ENCODE peak calls at places on chromosome 5, in seven cellular contexts. D is coronary artery, F is astrocyte of the cerebellum, N is HL-60, G is hepatocyte, T is mesothelial cell of epicardium, K is PC-9. Y is an unnamed sample.

GRCh38 chr5:151498395-151499155 is 51.2 kb downstream of the SLC36A1 start:
- DNase-seq in D (no peak), N (no peak), F (no peak), K (no peak), T (no peak), G (no peak), Y (no peak)

GRCh38 chr5:1171340-1171941 is 30.0 kb upstream of the SLC6A19 start:
- DNase-seq in G (peak), T (no peak), N (no peak), D (no peak), F (no peak), K (peak), Y (peak)

GRCh38 chr5:163357636-163358035 is 79.8 kb upstream of the CCNG1 start:
- DNase-seq in N (no peak), G (no peak), D (no peak), K (no peak), T (no peak), F (no peak), Y (no peak)

GRCh38 chr5:57495688-57496087 is 13.1 kb upstream of the ACTBL2 start:
- DNase-seq in F (no peak), T (no peak), N (no peak), G (no peak), K (no peak), D (no peak), Y (no peak)

GRCh38 chr5:157976429-157976828 is 117.5 kb upstream of the CLINT1 start:
- DNase-seq in N (no peak), G (no peak), T (no peak), F (no peak), K (no peak), D (no peak), Y (no peak)

GRCh38 chr5:168756517-168757391 is 177.6 kb upstream of the PANK3 start:
- DNase-seq in T (no peak), N (no peak), F (no peak), G (no peak), D (no peak), K (no peak), Y (no peak)

GRCh38 chr5:143470120-143470519 is 66.6 kb upstream of the NR3C1 start:
- DNase-seq in T (no peak), G (no peak), D (no peak), F (no peak), N (no peak), K (no peak), Y (no peak)

GRCh38 chr5:106964102-106964501 is 706.6 kb downstream of the EFNA5 start:
- DNase-seq in F (peak), N (no peak), D (no peak), T (no peak), G (no peak), K (peak), Y (no peak)

GRCh38 chr5:124021066-124021641 is 509.2 kb downstream of the CSNK1G3 start:
- DNase-seq in F (no peak), K (no peak), T (no peak), D (no peak), N (no peak), G (no peak), Y (no peak)
- TF ChIP-seq CTCF in F (no peak), K (no peak), T (peak), D (no peak), N (no peak), G (no peak), Y (no peak)

DNA sequence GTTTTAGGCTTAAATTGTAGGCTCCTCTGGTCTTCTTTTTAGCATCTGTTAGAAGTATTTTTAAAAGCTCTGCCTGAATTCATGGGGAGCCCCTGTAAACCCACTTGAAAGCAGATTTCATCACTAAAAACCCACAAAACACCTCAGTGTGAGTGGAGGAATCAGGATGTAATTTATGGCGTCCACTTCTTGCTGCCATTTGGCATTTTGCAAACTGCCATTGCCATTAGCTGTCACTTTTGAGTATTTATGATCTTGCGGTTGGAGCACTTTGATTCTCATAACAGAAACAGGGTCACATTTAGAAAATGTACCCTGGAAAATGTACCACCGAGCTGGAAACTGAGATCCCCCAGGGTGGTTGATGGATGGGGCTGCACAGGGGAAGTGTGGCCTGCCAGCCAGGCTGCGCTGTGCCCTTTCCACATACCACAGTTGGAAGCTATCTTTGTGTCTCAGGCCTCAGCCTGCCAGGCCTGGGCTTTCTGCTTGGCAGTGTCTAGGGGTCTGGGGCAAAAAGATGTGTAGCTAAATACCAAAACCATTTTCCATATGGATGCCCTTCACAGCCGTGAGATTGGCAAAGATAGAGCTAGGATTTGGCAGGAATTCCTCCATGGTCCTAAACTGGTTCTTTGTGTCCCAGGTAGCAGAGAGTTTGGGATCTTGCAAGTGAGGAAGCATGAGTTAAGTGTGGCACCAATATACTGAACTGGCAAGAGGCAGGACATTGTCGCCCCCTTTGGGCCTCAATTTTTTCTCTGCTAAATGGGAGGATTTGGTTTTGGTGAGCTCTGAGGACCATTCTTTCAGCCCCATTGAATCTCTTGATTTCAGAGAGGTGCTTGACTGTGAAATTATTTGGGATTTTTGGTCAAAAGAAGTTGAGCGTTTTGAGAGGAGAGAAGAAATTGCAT is 46.2 kb downstream of the GALNT10 start:
- DNase-seq in N (no peak), D (no peak), K (no peak), G (no peak), T (no peak), F (no peak), Y (no peak)
- TF ChIP-seq CTCF in N (no peak), D (no peak), K (no peak), G (no peak), T (no peak), F (no peak), Y (no peak)

DNA sequence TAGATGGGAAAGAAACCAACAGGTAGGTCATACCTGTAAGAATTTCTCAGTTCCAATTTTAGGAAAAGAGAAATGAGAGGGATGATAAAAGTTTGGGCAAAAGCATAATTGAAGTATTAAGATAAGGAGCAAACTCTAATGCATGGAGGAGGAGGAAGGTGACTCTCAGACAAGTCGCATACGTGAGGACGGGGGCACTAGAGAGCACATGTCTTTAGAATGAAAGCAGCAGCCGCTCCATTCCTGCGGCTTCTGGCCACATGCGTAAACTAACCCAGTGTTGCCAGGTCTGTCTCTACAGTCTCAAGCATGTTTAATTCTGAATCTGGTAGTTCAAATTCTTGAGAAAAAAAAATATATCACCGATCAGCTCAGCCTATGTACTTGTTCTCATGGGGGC is 371.5 kb upstream of the SLC30A5 start:
- DNase-seq in N (no peak), G (no peak), T (no peak), F (no peak), D (no peak), K (no peak), Y (no peak)
- TF ChIP-seq CTCF in N (no peak), G (no peak), T (no peak), F (no peak), D (no peak), K (no peak), Y (no peak)

GRCh38 chr5:18778226-18778625 is 1144.0 kb downstream of the TAF11L14 start:
- DNase-seq in F (no peak), N (no peak), D (no peak), K (no peak), T (no peak), G (no peak), Y (no peak)

GRCh38 chr5:18771097-18771610 is 1136.9 kb downstream of the TAF11L14 start:
- DNase-seq in N (no peak), D (no peak), K (no peak), F (no peak), T (no peak), G (no peak), Y (no peak)

GRCh38 chr5:18772475-18772874 is 1138.2 kb downstream of the TAF11L14 start:
- DNase-seq in N (no peak), T (no peak), D (no peak), K (peak), F (peak), G (peak), Y (no peak)
- TF ChIP-seq CTCF in N (no peak), T (no peak), D (no peak), K (peak), F (peak), G (peak), Y (no peak)

DNA sequence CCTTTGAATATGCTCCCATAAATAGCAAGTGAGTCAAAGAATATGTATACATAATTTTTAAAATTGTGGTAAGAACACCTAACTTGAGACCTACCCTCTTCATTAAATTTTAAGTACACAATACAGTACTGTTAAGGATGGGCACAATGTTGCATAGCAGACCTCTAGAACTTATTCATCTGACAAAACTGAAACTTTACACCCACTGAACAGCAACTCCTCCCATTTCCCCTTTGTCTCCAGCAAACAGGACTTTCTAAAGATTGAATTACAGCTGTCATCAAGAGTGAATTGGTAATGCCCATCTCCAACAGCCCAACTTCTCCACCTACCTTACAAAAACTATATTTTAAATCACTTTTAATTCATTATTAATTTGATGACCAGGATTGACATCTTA is 388.8 kb downstream of the HTR1A start:
- DNase-seq in N (no peak), F (no peak), K (no peak), T (no peak), G (no peak), D (no peak), Y (no peak)
- TF ChIP-seq CTCF in N (no peak), F (no peak), K (no peak), T (no peak), G (no peak), D (no peak), Y (no peak)

GRCh38 chr5:64040496-64040895 is 78.3 kb upstream of the HTR1A start:
- DNase-seq in N (no peak), T (no peak), G (no peak), F (no peak), K (no peak), D (no peak), Y (no peak)
- TF ChIP-seq CTCF in N (no peak), T (no peak), G (no peak), F (no peak), K (peak), D (no peak), Y (no peak)

DNA sequence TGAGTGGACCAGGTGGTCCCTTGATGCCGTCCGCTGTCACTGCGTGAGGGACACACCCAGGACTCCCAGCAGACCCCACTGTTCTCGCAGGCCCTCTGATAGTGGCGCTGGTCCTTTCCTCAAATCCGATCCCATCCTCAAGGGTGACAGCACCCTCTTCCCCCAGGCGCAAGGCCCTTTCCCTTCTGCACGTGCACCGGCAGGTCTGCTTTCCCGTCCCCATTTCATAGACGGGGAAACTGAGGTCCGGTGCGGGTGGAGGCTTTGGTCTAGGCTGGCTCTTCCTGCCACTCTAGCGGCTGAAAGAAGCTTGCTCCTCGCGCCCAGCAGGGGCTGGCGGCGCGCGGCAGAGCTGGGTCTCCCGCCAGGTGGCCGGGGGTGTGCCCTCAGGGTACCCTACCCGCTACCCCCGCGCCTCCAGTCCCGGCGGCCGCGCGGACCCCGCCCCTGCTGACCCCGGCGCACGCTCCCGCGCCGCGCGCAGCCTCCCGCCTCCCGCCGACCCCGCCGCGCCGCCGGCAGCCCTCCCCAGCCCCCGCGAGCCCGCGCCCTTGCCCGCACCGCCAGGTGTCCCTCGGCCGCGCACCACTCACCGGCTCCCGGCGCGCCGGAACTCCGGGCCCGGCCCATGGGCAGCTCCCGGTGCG is 453 bp downstream of the RASGEF1C start:
- DNase-seq in T (no peak), N (no peak), G (peak), F (no peak), D (no peak), K (no peak), Y (no peak)
- TF ChIP-seq CTCF in T (no peak), N (no peak), G (peak), F (no peak), D (no peak), K (no peak), Y (peak)

GRCh38 chr5:177490992-177491391 is 6.4 kb downstream of the PDLIM7 start:
- DNase-seq in G (no peak), D (no peak), F (no peak), T (no peak), N (no peak), K (no peak), Y (no peak)

GRCh38 chr5:177490311-177490991 is 7.0 kb downstream of the PDLIM7 start:
- DNase-seq in D (no peak), N (no peak), T (no peak), G (no peak), K (no peak), F (no peak), Y (no peak)

GRCh38 chr5:177487975-177488374 is 9.4 kb downstream of the PDLIM7 start:
- DNase-seq in N (no peak), D (no peak), G (no peak), K (no peak), F (no peak), T (no peak), Y (no peak)

GRCh38 chr5:177487144-177487543 is 10.3 kb downstream of the PDLIM7 start:
- DNase-seq in T (no peak), N (no peak), G (no peak), D (no peak), F (no peak), K (no peak), Y (no peak)

GRCh38 chr5:177489119-177489716 is 8.2 kb downstream of the PDLIM7 start:
- DNase-seq in G (no peak), F (no peak), N (no peak), K (no peak), T (no peak), D (no peak), Y (no peak)
- TF ChIP-seq CTCF in G (peak), F (no peak), N (no peak), K (no peak), T (no peak), D (no peak), Y (peak)

Y was measured in BJ.